ENCODE peak calls at places on chromosomes 16 and 17, in ten cellular contexts. V is NT2/D1; Z is dermis microvascular lymphatic vessel endothelial cell; A is Caki2; Q is memory B cell; T is pulmonary artery endothelial cell; C is GM23338; E is GM13977; L is Kasumi-1; D is effector memory CD4-positive, alpha-beta T cell. P is an unnamed sample.

GRCh38 chr17:66964083-66964771 is at the start of gene CACNG4:
- DNase-seq in V (no peak), Z (no peak), A (no peak), Q (no peak), T (no peak), C (peak), E (no peak), L (no peak), D (no peak), P (peak)

GRCh38 chr17:29930399-29931010 is 477 bp upstream of the SSH2 start:
- DNase-seq in V (no peak), Z (no peak), A (peak), Q (no peak), T (no peak), C (peak), E (no peak), L (peak), D (no peak), P (peak)

GRCh38 chr17:40358323-40359038 is 6.1 kb downstream of the GJD3 start:
- DNase-seq in V (no peak), Z (peak), A (peak), Q (peak), T (no peak), C (peak), E (peak), L (peak), D (peak), P (peak)

GRCh38 chr17:38349097-38349904 is 2.3 kb upstream of the SOCS7 start:
- DNase-seq in V (peak), Z (peak), A (peak), Q (peak), T (peak), C (peak), E (peak), L (peak), D (peak), P (peak)

GRCh38 chr17:3964203-3965122 is at the start of gene ATP2A3:
- DNase-seq in V (no peak), Z (no peak), A (peak), Q (peak), T (no peak), C (peak), E (peak), L (peak), D (peak), P (no peak)

GRCh38 chr16:70746708-70747424 is 54.1 kb downstream of the VAC14 start:
- DNase-seq in V (no peak), Z (peak), A (peak), Q (no peak), T (peak), C (no peak), E (no peak), L (peak), D (no peak), P (no peak)

GRCh38 chr17:7932949-7933348 is 943 bp downstream of the CNTROB start:
- DNase-seq in V (no peak), Z (no peak), A (peak), Q (no peak), T (no peak), C (peak), E (peak), L (peak), D (no peak), P (no peak)

GRCh38 chr17:20278805-20279204 is 188.5 kb downstream of the LGALS9B start:
- DNase-seq in V (no peak), Z (no peak), A (no peak), Q (no peak), T (no peak), C (no peak), E (no peak), L (no peak), D (no peak), P (no peak)

GRCh38 chr17:39132192-39132600 is 19.2 kb downstream of the PLXDC1 start:
- DNase-seq in V (no peak), Z (no peak), A (no peak), Q (no peak), T (no peak), C (peak), E (no peak), L (no peak), D (no peak), P (no peak)

GRCh38 chr16:19898924-19899604 is 14.4 kb upstream of the GPRC5B start:
- DNase-seq in V (no peak), Z (no peak), A (peak), Q (no peak), T (no peak), C (peak), E (peak), L (peak), D (no peak), P (peak)

GRCh38 chr16:1181715-1182671 is 29.1 kb downstream of the CACNA1H start:
- DNase-seq in V (no peak), Z (peak), A (peak), Q (no peak), T (peak), C (no peak), E (no peak), L (no peak), D (no peak), P (no peak)

GRCh38 chr17:18184143-18185007 is 747 bp downstream of the ALKBH5 start:
- DNase-seq in V (no peak), Z (no peak), A (peak), Q (peak), T (no peak), C (peak), E (peak), L (peak), D (peak), P (peak)

P was measured in NCI-H526.